ENCODE peak calls at places on chromosomes 3 and 15, in five cellular contexts. L is upper lobe of left lung; X is activated naive CD8-positive, alpha-beta T cell treated with anti-CD3 and anti-CD28 coated beads, Interleukin-2, amount 50 U/mL, for 24 hours; U is activated CD8-positive, alpha-beta memory T cell treated with anti-CD3 and anti-CD28 coated beads for 48 hours; D is COR-L47. V is an unnamed sample.

GRCh38 chr15:92904832-92905640 is 4.9 kb downstream of the CHD2 start:
- DNase-seq in L (no peak), X (no peak), U (no peak), D (no peak), V (no peak)

GRCh38 chr3:49132437-49133225 is at the start of gene LAMB2:
- DNase-seq in L (peak; percentile 85), X (no peak), U (no peak), D (no peak), V (no peak)

GRCh38 chr3:94573337-94573736 is 510.5 kb downstream of the NSUN3 start:
- DNase-seq in L (no peak), X (no peak), U (no peak), D (no peak), V (no peak)

GRCh38 chr15:52220896-52221660 is 29.9 kb upstream of the GNB5 start:
- DNase-seq in L (no peak), X (no peak), U (no peak), D (no peak), V (no peak)

GRCh38 chr3:101873619-101874018 is 24.3 kb downstream of the NFKBIZ start:
- DNase-seq in L (no peak), X (no peak), U (no peak), D (no peak), V (no peak)

GRCh38 chr3:126434931-126435411 is 40.3 kb downstream of the CFAP100 start:
- DNase-seq in L (no peak), X (no peak), U (no peak), D (no peak), V (no peak)

GRCh38 chr3:114110439-114110838 is 53.9 kb downstream of the QTRT2 start:
- DNase-seq in L (no peak), X (no peak), U (no peak), D (no peak), V (no peak)

GRCh38 chr3:119604878-119605277 is 7.2 kb downstream of the PLA1A start:
- DNase-seq in L (no peak), X (no peak), U (no peak), D (no peak), V (no peak)

GRCh38 chr3:45816544-45816943 is 20.2 kb upstream of the SLC6A20 start:
- DNase-seq in L (no peak), X (no peak), U (no peak), D (no peak), V (no peak)

GRCh38 chr15:39429898-39430357 is 151.0 kb upstream of the THBS1 start:
- DNase-seq in L (no peak), X (no peak), U (no peak), D (no peak), V (no peak)